ENCODE peak calls at places on chromosomes 12 and 14, in four cellular contexts. One of them, this sample, is unnamed.

GRCh38 chr14:65219353-65219752 is 117.0 kb upstream of the MAX start:
- DNase-seq in tibial nerve: no peak
- DNase-seq in ovary: no peak
- DNase-seq in Peyer's patch: no peak
- DNase-seq in this sample: no peak

GRCh38 chr12:18690653-18691052 is 47.2 kb downstream of the PLCZ1 start:
- DNase-seq in tibial nerve: no peak
- DNase-seq in ovary: no peak
- DNase-seq in Peyer's patch: no peak
- DNase-seq in this sample: peak; percentile 34

GRCh38 chr12:28367326-28367725 is 177.1 kb downstream of the CCDC91 start:
- DNase-seq in ovary: no peak
- DNase-seq in Peyer's patch: no peak
- DNase-seq in tibial nerve: no peak
- DNase-seq in this sample: no peak

GRCh38 chr14:106268013-106268727 is 741.8 kb downstream of the TMEM121 start:
- DNase-seq in tibial nerve: no peak
- DNase-seq in ovary: no peak
- DNase-seq in Peyer's patch: peak; percentile 93
- DNase-seq in this sample: no peak

GRCh38 chr12:130847097-130847496 is 8.0 kb upstream of the STX2 start:
- DNase-seq in Peyer's patch: no peak
- DNase-seq in ovary: no peak
- DNase-seq in tibial nerve: no peak
- DNase-seq in this sample: no peak

GRCh38 chr14:86575141-86575540 is 1045.2 kb downstream of the FLRT2 start:
- DNase-seq in tibial nerve: no peak
- DNase-seq in Peyer's patch: no peak
- DNase-seq in ovary: no peak
- DNase-seq in this sample: no peak

GRCh38 chr14:95189400-95190162 is 32.3 kb upstream of the DICER1 start:
- DNase-seq in ovary: no peak
- DNase-seq in tibial nerve: no peak
- DNase-seq in Peyer's patch: no peak
- DNase-seq in this sample: no peak

GRCh38 chr12:52715416-52715815 is 12.1 kb upstream of the KRT77 start:
- DNase-seq in tibial nerve: no peak
- DNase-seq in Peyer's patch: no peak
- DNase-seq in ovary: no peak
- DNase-seq in this sample: no peak

GRCh38 chr14:81337073-81337472 is 63.1 kb downstream of the STON2 start:
- DNase-seq in tibial nerve: no peak
- DNase-seq in ovary: no peak
- DNase-seq in Peyer's patch: no peak
- DNase-seq in this sample: no peak

GRCh38 chr12:123367511-123367910 is 2.9 kb upstream of the SBNO1 start:
- DNase-seq in tibial nerve: no peak
- DNase-seq in Peyer's patch: no peak
- DNase-seq in ovary: peak; percentile 25
- DNase-seq in this sample: no peak

GRCh38 chr12:65845751-65846537 is 21.7 kb downstream of the HMGA2 start:
- DNase-seq in ovary: no peak
- DNase-seq in Peyer's patch: no peak
- DNase-seq in tibial nerve: no peak
- DNase-seq in this sample: no peak

GRCh38 chr14:64095620-64096019 is 198.6 kb downstream of the ESR2 start:
- DNase-seq in tibial nerve: no peak
- DNase-seq in Peyer's patch: no peak
- DNase-seq in ovary: no peak
- DNase-seq in this sample: no peak

GRCh38 chr12:4143909-4144308 is 129.7 kb upstream of the CCND2 start:
- DNase-seq in Peyer's patch: no peak
- DNase-seq in ovary: no peak
- DNase-seq in tibial nerve: no peak
- DNase-seq in this sample: no peak

GRCh38 chr14:67853207-67853606 is 33.6 kb downstream of the RAD51B start:
- DNase-seq in Peyer's patch: no peak
- DNase-seq in ovary: no peak
- DNase-seq in tibial nerve: no peak
- DNase-seq in this sample: no peak

GRCh38 chr14:57391609-57392195 is 1.3 kb downstream of the NAA30 start:
- DNase-seq in tibial nerve: no peak
- DNase-seq in Peyer's patch: no peak
- DNase-seq in ovary: no peak
- DNase-seq in this sample: no peak

GRCh38 chr12:62764251-62764650 is 170.7 kb downstream of the PPM1H start:
- DNase-seq in Peyer's patch: no peak
- DNase-seq in tibial nerve: no peak
- DNase-seq in ovary: no peak
- DNase-seq in this sample: no peak

GRCh38 chr14:104724407-104724980 is 465 bp downstream of the ADSS1 start:
- DNase-seq in Peyer's patch: no peak
- DNase-seq in tibial nerve: no peak
- DNase-seq in ovary: peak; percentile 61
- DNase-seq in this sample: no peak

GRCh38 chr12:3231399-3231876 is 154.3 kb downstream of the TSPAN9 start:
- DNase-seq in ovary: peak; percentile 63
- DNase-seq in tibial nerve: no peak
- DNase-seq in Peyer's patch: no peak
- DNase-seq in this sample: peak; percentile 74

GRCh38 chr12:89325495-89325894 is 26.8 kb downstream of the DUSP6 start:
- DNase-seq in ovary: no peak
- DNase-seq in Peyer's patch: no peak
- DNase-seq in tibial nerve: no peak
- DNase-seq in this sample: no peak

GRCh38 chr14:34465069-34465859 is 3.2 kb upstream of the SPTSSA start:
- DNase-seq in Peyer's patch: no peak
- DNase-seq in ovary: no peak
- DNase-seq in tibial nerve: no peak
- DNase-seq in this sample: no peak

GRCh38 chr12:5076761-5077160 is 33.1 kb downstream of the KCNA5 start:
- DNase-seq in ovary: no peak
- DNase-seq in tibial nerve: no peak
- DNase-seq in Peyer's patch: no peak
- DNase-seq in this sample: no peak

GRCh38 chr12:54479421-54479820 is 6.0 kb upstream of the GTSF1 start:
- DNase-seq in Peyer's patch: no peak
- DNase-seq in ovary: no peak
- DNase-seq in tibial nerve: no peak
- DNase-seq in this sample: no peak

GRCh38 chr12:54585243-54585642 is 3.2 kb downstream of the PPP1R1A start:
- DNase-seq in ovary: no peak
- DNase-seq in Peyer's patch: no peak
- DNase-seq in tibial nerve: no peak
- DNase-seq in this sample: no peak

GRCh38 chr14:76863724-76864407 is 37.7 kb downstream of the LRRC74A start:
- DNase-seq in ovary: no peak
- DNase-seq in Peyer's patch: peak; percentile 19
- DNase-seq in tibial nerve: peak; percentile 41
- DNase-seq in this sample: no peak

GRCh38 chr12:25570418-25570817 is 17.3 kb upstream of the LMNTD1 start:
- DNase-seq in tibial nerve: no peak
- DNase-seq in ovary: no peak
- DNase-seq in Peyer's patch: no peak
- DNase-seq in this sample: no peak

GRCh38 chr14:83777516-83777915 is 1752.4 kb upstream of the FLRT2 start:
- DNase-seq in Peyer's patch: no peak
- DNase-seq in ovary: no peak
- DNase-seq in tibial nerve: no peak
- DNase-seq in this sample: no peak

GRCh38 chr14:83779266-83779665 is 1750.7 kb upstream of the FLRT2 start:
- DNase-seq in ovary: no peak
- DNase-seq in Peyer's patch: no peak
- DNase-seq in tibial nerve: no peak
- DNase-seq in this sample: no peak
- TF ChIP-seq CTCF in ovary: no peak
- TF ChIP-seq CTCF in Peyer's patch: no peak
- TF ChIP-seq CTCF in tibial nerve: no peak
- TF ChIP-seq CTCF in this sample: no peak

DNA sequence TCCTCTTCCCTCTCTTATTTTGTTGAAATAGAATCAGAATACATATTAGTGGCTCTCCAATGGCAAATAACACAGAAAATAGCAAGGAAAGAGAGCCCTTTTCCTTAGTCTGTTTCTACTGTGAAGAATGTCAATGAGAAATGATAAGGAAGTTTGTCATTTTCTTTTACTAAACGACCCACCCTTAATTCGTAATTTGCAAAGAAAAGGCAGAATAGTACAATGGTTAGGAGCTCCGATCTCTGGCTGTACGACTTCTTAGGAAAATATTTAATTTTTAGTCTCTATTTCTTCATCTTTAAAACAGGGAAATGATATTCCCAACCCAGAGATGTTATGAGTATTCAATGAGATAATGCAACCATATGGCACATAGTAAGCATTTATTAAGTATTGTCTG is 6.0 kb downstream of the PAX9 start:
- DNase-seq in ovary: no peak
- DNase-seq in tibial nerve: no peak
- DNase-seq in Peyer's patch: no peak
- DNase-seq in this sample: no peak
- H3K27ac ChIP-seq in ovary: no peak overlapping the region
- H3K27ac ChIP-seq in tibial nerve: no peak overlapping the region
- H3K27ac ChIP-seq in Peyer's patch: no peak overlapping the region
- H3K27ac ChIP-seq in this sample: no peak overlapping the region

GRCh38 chr14:91899213-91899612 is 31.9 kb upstream of the TC2N start:
- DNase-seq in ovary: no peak
- DNase-seq in tibial nerve: no peak
- DNase-seq in Peyer's patch: no peak
- DNase-seq in this sample: no peak
- TF ChIP-seq CTCF in ovary: no peak
- TF ChIP-seq CTCF in tibial nerve: no peak
- TF ChIP-seq CTCF in Peyer's patch: no peak
- TF ChIP-seq CTCF in this sample: peak; percentile 53

GRCh38 chr12:6275609-6276246 is 34.8 kb upstream of the PLEKHG6 start:
- DNase-seq in Peyer's patch: no peak
- DNase-seq in ovary: no peak
- DNase-seq in tibial nerve: no peak
- DNase-seq in this sample: no peak
- H3K27ac ChIP-seq in Peyer's patch: no peak overlapping the region
- H3K27ac ChIP-seq in ovary: no peak overlapping the region
- H3K27ac ChIP-seq in tibial nerve: no peak overlapping the region
- H3K27ac ChIP-seq in this sample: no peak overlapping the region